ENCODE peak calls at places on chromosome 20, in seven cellular contexts. N, W, B, Z, L, O and H are unnamed samples.

GRCh38 chr20:11716239-11716944 is 201.3 kb upstream of the BTBD3 start:
- DNase-seq in N (peak), W (no peak), B (peak), Z (peak), L (peak), O (no peak), H (peak)

GRCh38 chr20:46999821-47000465 is 105.3 kb downstream of the EYA2 start:
- DNase-seq in N (no peak), W (no peak), B (no peak), Z (no peak), L (peak), O (no peak), H (no peak)

GRCh38 chr20:39289316-39289715 is 327.2 kb downstream of the DHX35 start:
- DNase-seq in N (no peak), W (no peak), B (no peak), Z (no peak), L (peak), O (no peak), H (no peak)

GRCh38 chr20:51365670-51366069 is 176.8 kb downstream of the NFATC2 start:
- DNase-seq in N (peak), W (no peak), B (peak), Z (peak), L (no peak), O (no peak), H (no peak)

GRCh38 chr20:57398231-57398821 is 7.1 kb downstream of the RBM38 start:
- DNase-seq in N (no peak), W (peak), B (no peak), Z (no peak), L (peak), O (peak), H (peak)

GRCh38 chr20:58310291-58310782 is 822 bp downstream of the RAB22A start:
- DNase-seq in N (no peak), W (no peak), B (peak), Z (peak), L (peak), O (no peak), H (no peak)

GRCh38 chr20:59176812-59177211 is 13.2 kb downstream of the ZNF831 start:
- DNase-seq in N (no peak), W (no peak), B (no peak), Z (no peak), L (no peak), O (no peak), H (no peak)

GRCh38 chr20:58340853-58341252 is 31.3 kb downstream of the RAB22A start:
- DNase-seq in N (no peak), W (no peak), B (no peak), Z (peak), L (no peak), O (no peak), H (no peak)

GRCh38 chr20:25310268-25310920 is 62.5 kb downstream of the PYGB start:
- DNase-seq in N (peak), W (peak), B (peak), Z (peak), L (peak), O (peak), H (peak)

GRCh38 chr20:62982124-62983075 is 24.4 kb downstream of the BHLHE23 start:
- DNase-seq in N (no peak), W (no peak), B (no peak), Z (no peak), L (no peak), O (no peak), H (no peak)

GRCh38 chr20:23435675-23436539 is 3.6 kb upstream of the CSTL1 start:
- DNase-seq in N (no peak), W (peak), B (no peak), Z (no peak), L (no peak), O (no peak), H (peak)

GRCh38 chr20:25239387-25240370 is 8.2 kb upstream of the PYGB start:
- DNase-seq in N (no peak), W (no peak), B (no peak), Z (no peak), L (peak), O (no peak), H (no peak)

GRCh38 chr20:611843-612185 is 1.7 kb upstream of the TCF15 start:
- DNase-seq in N (no peak), W (no peak), B (no peak), Z (no peak), L (no peak), O (no peak), H (no peak)

GRCh38 chr20:55472704-55473103 is 532.6 kb downstream of the CBLN4 start:
- DNase-seq in N (no peak), W (no peak), B (no peak), Z (peak), L (no peak), O (no peak), H (no peak)

GRCh38 chr20:59560588-59561227 is 43.6 kb upstream of the PHACTR3 start:
- DNase-seq in N (no peak), W (no peak), B (peak), Z (peak), L (peak), O (no peak), H (peak)

GRCh38 chr20:49979030-49979832 is 3.5 kb upstream of the SNAI1 start:
- DNase-seq in N (no peak), W (peak), B (no peak), Z (peak), L (peak), O (peak), H (no peak)

GRCh38 chr20:59157961-59158541 is 5.6 kb upstream of the ZNF831 start:
- DNase-seq in N (no peak), W (no peak), B (no peak), Z (no peak), L (no peak), O (no peak), H (no peak)

GRCh38 chr20:33506576-33506975 is 16.7 kb downstream of the CBFA2T2 start:
- DNase-seq in N (no peak), W (no peak), B (no peak), Z (no peak), L (no peak), O (no peak), H (no peak)

GRCh38 chr20:47489448-47489872 is 12.2 kb upstream of the NCOA3 start:
- DNase-seq in N (no peak), W (no peak), B (no peak), Z (no peak), L (peak), O (no peak), H (no peak)

GRCh38 chr20:10637062-10637559 is 36.7 kb downstream of the JAG1 start:
- DNase-seq in N (no peak), W (no peak), B (peak), Z (no peak), L (no peak), O (no peak), H (no peak)

GRCh38 chr20:50610212-50610718 is 81.1 kb downstream of the RIPOR3 start:
- DNase-seq in N (no peak), W (no peak), B (no peak), Z (peak), L (no peak), O (no peak), H (no peak)

GRCh38 chr20:22794200-22794599 is 209.8 kb upstream of the FOXA2 start:
- DNase-seq in N (no peak), W (no peak), B (peak), Z (no peak), L (no peak), O (no peak), H (no peak)

GRCh38 chr20:36392989-36393388 is 86.8 kb downstream of the DLGAP4 start:
- DNase-seq in N (no peak), W (no peak), B (no peak), Z (no peak), L (no peak), O (no peak), H (no peak)

GRCh38 chr20:723756-724155 is 44.5 kb downstream of the SLC52A3 start:
- DNase-seq in N (no peak), W (no peak), B (peak), Z (no peak), L (no peak), O (no peak), H (no peak)

GRCh38 chr20:32626859-32627636 is 41.9 kb upstream of the NOL4L start:
- DNase-seq in N (no peak), W (peak), B (no peak), Z (no peak), L (no peak), O (no peak), H (peak)

GRCh38 chr20:14865169-14865568 is 527.8 kb upstream of the FLRT3 start:
- DNase-seq in N (no peak), W (no peak), B (peak), Z (no peak), L (peak), O (no peak), H (no peak)

GRCh38 chr20:5848711-5849505 is 98.7 kb downstream of the SHLD1 start:
- DNase-seq in N (peak), W (no peak), B (peak), Z (no peak), L (peak), O (no peak), H (no peak)

GRCh38 chr20:41249781-41250281 is 67.7 kb downstream of the ZHX3 start:
- DNase-seq in N (no peak), W (peak), B (peak), Z (peak), L (peak), O (no peak), H (no peak)

GRCh38 chr20:61449057-61449456 is 197.0 kb downstream of the CDH4 start:
- DNase-seq in N (no peak), W (no peak), B (no peak), Z (no peak), L (no peak), O (no peak), H (no peak)

GRCh38 chr20:46355778-46356177 is 47.5 kb upstream of the CDH22 start:
- DNase-seq in N (no peak), W (no peak), B (no peak), Z (no peak), L (no peak), O (no peak), H (no peak)

GRCh38 chr20:45039470-45039811 is 61.5 kb downstream of the KCNS1 start:
- DNase-seq in N (no peak), W (no peak), B (no peak), Z (no peak), L (no peak), O (no peak), H (no peak)

GRCh38 chr20:32999603-33000250 is 4.5 kb downstream of the SUN5 start:
- DNase-seq in N (no peak), W (no peak), B (no peak), Z (no peak), L (no peak), O (no peak), H (no peak)

GRCh38 chr20:10228330-10228729 is 9.7 kb downstream of the SNAP25 start:
- DNase-seq in N (no peak), W (no peak), B (peak), Z (no peak), L (no peak), O (no peak), H (no peak)

GRCh38 chr20:661474-662288 is 8.7 kb upstream of the SRXN1 start:
- DNase-seq in N (no peak), W (no peak), B (peak), Z (no peak), L (no peak), O (no peak), H (no peak)

GRCh38 chr20:46827718-46828458 is 66.8 kb upstream of the EYA2 start:
- DNase-seq in N (no peak), W (no peak), B (no peak), Z (no peak), L (no peak), O (no peak), H (no peak)

GRCh38 chr20:956330-956951 is 40.3 kb upstream of the ANGPT4 start:
- DNase-seq in N (peak), W (peak), B (peak), Z (peak), L (peak), O (peak), H (peak)

GRCh38 chr20:51127713-51128112 is 104.8 kb upstream of the KCNG1 start:
- DNase-seq in N (no peak), W (no peak), B (no peak), Z (no peak), L (no peak), O (no peak), H (no peak)

GRCh38 chr20:62946918-62947317 is 5.6 kb upstream of the SLC17A9 start:
- DNase-seq in N (no peak), W (no peak), B (no peak), Z (no peak), L (no peak), O (no peak), H (no peak)